ENCODE peak calls at places on chromosomes 7 and 10, in four cellular contexts. One of them, this sample, is unnamed.

GRCh38 chr7:141462958-141463357 is 88.3 kb upstream of the AGK start:
- DNase-seq in ovary: no peak
- DNase-seq in IMR-90: no peak
- DNase-seq in breast epithelium: peak; percentile 20
- DNase-seq in this sample: no peak

GRCh38 chr7:25359471-25360059 is 131.3 kb upstream of the NPVF start:
- DNase-seq in breast epithelium: no peak
- DNase-seq in ovary: no peak
- DNase-seq in IMR-90: no peak
- DNase-seq in this sample: no peak

GRCh38 chr10:107653832-107654287 is 489.4 kb upstream of the SORCS1 start:
- DNase-seq in ovary: no peak
- DNase-seq in breast epithelium: no peak
- DNase-seq in IMR-90: peak; percentile 5
- DNase-seq in this sample: peak; percentile 9

GRCh38 chr10:36256905-36257304 is 614.8 kb upstream of the FZD8 start:
- DNase-seq in breast epithelium: no peak
- DNase-seq in ovary: no peak
- DNase-seq in IMR-90: peak; percentile 41
- DNase-seq in this sample: no peak

GRCh38 chr7:103856929-103857328 is 132.5 kb downstream of the RELN start:
- DNase-seq in ovary: no peak
- DNase-seq in breast epithelium: no peak
- DNase-seq in IMR-90: no peak
- DNase-seq in this sample: no peak

GRCh38 chr7:112853429-112853828 is 63.2 kb upstream of the TMEM168 start:
- DNase-seq in IMR-90: no peak
- DNase-seq in ovary: no peak
- DNase-seq in breast epithelium: no peak
- DNase-seq in this sample: no peak

GRCh38 chr7:50712527-50713356 is 70.0 kb downstream of the GRB10 start:
- DNase-seq in ovary: no peak
- DNase-seq in breast epithelium: no peak
- DNase-seq in IMR-90: no peak
- DNase-seq in this sample: no peak

GRCh38 chr7:73367006-73367405 is 39.0 kb downstream of the FKBP6 start:
- DNase-seq in ovary: no peak
- DNase-seq in IMR-90: no peak
- DNase-seq in breast epithelium: no peak
- DNase-seq in this sample: no peak

GRCh38 chr10:63798599-63799498 is 277.6 kb downstream of the REEP3 start:
- DNase-seq in breast epithelium: peak; percentile 89
- DNase-seq in IMR-90: peak; percentile 78
- DNase-seq in ovary: peak; percentile 28
- DNase-seq in this sample: peak; percentile 54

GRCh38 chr7:38160003-38160571 is 18.0 kb upstream of the STARD3NL start:
- DNase-seq in IMR-90: no peak
- DNase-seq in breast epithelium: no peak
- DNase-seq in ovary: no peak
- DNase-seq in this sample: no peak

GRCh38 chr7:925601-926000 is 28.9 kb downstream of the ADAP1 start:
- DNase-seq in ovary: peak; percentile 18
- DNase-seq in IMR-90: no peak
- DNase-seq in breast epithelium: no peak
- DNase-seq in this sample: peak; percentile 43

GRCh38 chr10:89644691-89644966 is 413 bp downstream of the PANK1 start:
- DNase-seq in breast epithelium: no peak
- DNase-seq in IMR-90: no peak
- DNase-seq in ovary: no peak
- DNase-seq in this sample: no peak

GRCh38 chr7:157077986-157078644 is 60.6 kb upstream of the UBE3C start:
- DNase-seq in IMR-90: no peak
- DNase-seq in ovary: no peak
- DNase-seq in breast epithelium: no peak
- DNase-seq in this sample: no peak

GRCh38 chr7:36532981-36533499 is 143.4 kb downstream of the ANLN start:
- DNase-seq in ovary: no peak
- DNase-seq in breast epithelium: no peak
- DNase-seq in IMR-90: no peak
- DNase-seq in this sample: no peak

GRCh38 chr10:78448994-78449418 is 415.3 kb downstream of the RPS24 start:
- DNase-seq in breast epithelium: no peak
- DNase-seq in IMR-90: no peak
- DNase-seq in ovary: no peak
- DNase-seq in this sample: no peak

GRCh38 chr7:128404143-128404681 is 5.6 kb downstream of the IMPDH1 start:
- DNase-seq in breast epithelium: no peak
- DNase-seq in ovary: no peak
- DNase-seq in IMR-90: no peak
- DNase-seq in this sample: no peak

GRCh38 chr7:134571746-134572461 is 23.0 kb downstream of the AKR1B15 start:
- DNase-seq in breast epithelium: no peak
- DNase-seq in IMR-90: no peak
- DNase-seq in ovary: no peak
- DNase-seq in this sample: no peak

GRCh38 chr10:91380873-91381561 is 29.1 kb upstream of the HECTD2 start:
- DNase-seq in ovary: no peak
- DNase-seq in IMR-90: no peak
- DNase-seq in breast epithelium: peak; percentile 32
- DNase-seq in this sample: no peak

GRCh38 chr10:68462536-68462935 is 9.2 kb downstream of the DNA2 start:
- DNase-seq in ovary: no peak
- DNase-seq in breast epithelium: no peak
- DNase-seq in IMR-90: no peak
- DNase-seq in this sample: no peak

GRCh38 chr10:110413049-110413783 is 84.5 kb upstream of the DUSP5 start:
- DNase-seq in IMR-90: no peak
- DNase-seq in breast epithelium: no peak
- DNase-seq in ovary: no peak
- DNase-seq in this sample: no peak

GRCh38 chr7:159088016-159088865 is 56.4 kb downstream of the VIPR2 start:
- DNase-seq in breast epithelium: no peak
- DNase-seq in ovary: no peak
- DNase-seq in IMR-90: no peak
- DNase-seq in this sample: no peak

GRCh38 chr10:114897593-114897992 is 40.4 kb upstream of the TRUB1 start:
- DNase-seq in IMR-90: no peak
- DNase-seq in ovary: no peak
- DNase-seq in breast epithelium: no peak
- DNase-seq in this sample: no peak

GRCh38 chr7:104272767-104273384 is 55.5 kb upstream of the LHFPL3 start:
- DNase-seq in breast epithelium: no peak
- DNase-seq in IMR-90: peak; percentile 57
- DNase-seq in ovary: no peak
- DNase-seq in this sample: no peak

GRCh38 chr7:112112822-112113255 is 93.4 kb downstream of the DOCK4 start:
- DNase-seq in ovary: peak; percentile 30
- DNase-seq in breast epithelium: peak; percentile 48
- DNase-seq in IMR-90: peak; percentile 54
- DNase-seq in this sample: no peak

GRCh38 chr10:122252805-122253204 is 18.3 kb upstream of the BTBD16 start:
- DNase-seq in IMR-90: no peak
- DNase-seq in breast epithelium: no peak
- DNase-seq in ovary: no peak
- DNase-seq in this sample: no peak

DNA sequence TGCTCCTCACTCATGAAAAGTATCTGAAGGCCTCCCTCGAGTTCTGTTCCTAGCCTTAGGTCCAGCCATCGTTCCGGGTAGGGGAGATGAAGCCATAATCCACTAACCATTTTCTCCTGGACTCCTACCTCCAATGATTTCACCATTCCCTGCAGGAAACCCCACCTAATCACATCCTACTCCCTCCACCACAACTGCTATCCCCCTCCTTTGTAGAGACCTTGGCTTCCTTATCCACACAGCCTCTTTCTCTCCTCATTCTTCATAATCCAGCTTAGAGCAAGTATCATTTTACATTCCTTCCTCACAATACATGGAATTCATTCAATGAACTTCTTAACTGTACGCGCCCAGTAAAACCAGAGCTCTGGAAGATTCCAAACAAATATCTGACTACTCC is 18.7 kb downstream of the HNRNPF start:
- DNase-seq in IMR-90: no peak
- DNase-seq in ovary: no peak
- DNase-seq in breast epithelium: no peak
- DNase-seq in this sample: no peak
- H3K36me3 ChIP-seq in IMR-90: peaks cover 63% of the 10 kb centered on the region
- H3K36me3 ChIP-seq in ovary: no peaks in the 10 kb centered on the region
- H3K36me3 ChIP-seq in breast epithelium: no peaks in the 10 kb centered on the region
- H3K36me3 ChIP-seq in this sample: no peaks in the 10 kb centered on the region

GRCh38 chr10:119342017-119342734 is 134.8 kb downstream of the GRK5 start:
- DNase-seq in ovary: peak; percentile 69
- DNase-seq in IMR-90: peak; percentile 49
- DNase-seq in breast epithelium: no peak
- DNase-seq in this sample: peak; percentile 73
- H3K27ac ChIP-seq in ovary: peak overlapping the region; percentile 59
- H3K27ac ChIP-seq in IMR-90: peak overlapping the region; percentile 7
- H3K27ac ChIP-seq in breast epithelium: no peak overlapping the region
- H3K27ac ChIP-seq in this sample: peak overlapping the region; percentile 58

DNA sequence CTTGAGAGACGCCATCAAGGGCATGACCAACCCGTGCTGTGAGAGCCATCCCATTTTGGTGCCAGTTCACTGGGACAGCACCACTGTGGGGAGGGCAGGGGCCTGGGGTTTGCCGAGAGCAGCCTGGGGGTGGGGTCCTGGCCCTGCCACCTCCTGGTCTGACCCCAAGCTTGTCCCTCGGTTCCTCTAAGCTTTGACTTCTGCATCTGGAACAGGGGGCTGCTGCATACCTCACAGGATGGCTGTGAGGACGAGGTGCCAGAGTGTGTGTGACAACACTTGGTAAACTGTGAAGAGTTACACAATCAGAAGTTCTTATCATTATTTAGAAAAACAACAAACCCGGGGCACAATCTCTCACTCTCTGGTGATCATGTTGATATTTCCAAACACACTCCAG is 89.9 kb downstream of the CRTAC1 start:
- DNase-seq in IMR-90: no peak
- DNase-seq in ovary: no peak
- DNase-seq in breast epithelium: no peak
- DNase-seq in this sample: no peak
- H3K36me3 ChIP-seq in IMR-90: no peaks in the 10 kb centered on the region
- H3K36me3 ChIP-seq in ovary: no peaks in the 10 kb centered on the region
- H3K36me3 ChIP-seq in breast epithelium: no peaks in the 10 kb centered on the region
- H3K36me3 ChIP-seq in this sample: no peaks in the 10 kb centered on the region

DNA sequence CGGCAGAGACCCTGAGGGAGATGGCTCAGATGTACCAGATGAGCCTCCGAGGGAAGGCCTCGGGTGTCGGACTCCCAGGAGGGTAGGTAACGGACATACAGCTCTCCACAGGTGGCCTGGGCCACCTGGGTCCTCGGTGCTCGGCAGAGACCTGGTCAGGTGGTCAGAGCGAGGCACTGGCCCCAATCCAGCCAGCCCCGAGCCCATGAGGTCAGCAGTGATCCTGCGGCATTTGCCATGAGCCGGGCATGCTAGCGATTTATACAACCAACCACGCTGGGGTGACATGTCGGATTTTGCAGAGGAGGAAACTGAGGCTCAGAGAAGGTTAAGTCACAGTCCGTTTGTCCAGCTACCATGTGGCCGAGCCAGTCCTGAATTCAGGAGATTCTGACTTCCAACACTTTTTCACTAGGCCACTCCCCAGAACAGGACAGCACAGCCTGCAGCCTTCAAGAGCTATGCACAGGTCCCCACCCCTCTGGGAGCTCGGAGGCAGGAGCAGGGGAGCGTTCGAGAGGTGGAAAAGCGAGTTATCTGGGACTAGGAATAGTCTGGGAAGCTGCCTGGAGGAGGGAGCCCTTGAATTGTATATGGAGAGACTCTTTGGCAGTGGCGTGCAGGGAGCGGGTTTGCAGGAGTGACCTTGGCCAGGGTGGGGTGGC is 13.5 kb downstream of the LDB3 start:
- DNase-seq in breast epithelium: no peak
- DNase-seq in IMR-90: no peak
- DNase-seq in ovary: peak; percentile 25
- DNase-seq in this sample: no peak
- H3K27ac ChIP-seq in breast epithelium: no peak overlapping the region
- H3K27ac ChIP-seq in IMR-90: no peak overlapping the region
- H3K27ac ChIP-seq in ovary: no peak overlapping the region
- H3K27ac ChIP-seq in this sample: peak overlapping the region; percentile 85

GRCh38 chr7:28811003-28811402 is 147.1 kb downstream of the TRIL start:
- DNase-seq in breast epithelium: no peak
- DNase-seq in IMR-90: peak; percentile 38
- DNase-seq in ovary: no peak
- DNase-seq in this sample: no peak
- H3K36me3 ChIP-seq in breast epithelium: no peaks in the 10 kb centered on the region
- H3K36me3 ChIP-seq in IMR-90: peaks cover 5% of the 10 kb centered on the region
- H3K36me3 ChIP-seq in ovary: no peaks in the 10 kb centered on the region
- H3K36me3 ChIP-seq in this sample: no peaks in the 10 kb centered on the region

GRCh38 chr10:3808689-3809199 is 23.7 kb upstream of the KLF6 start:
- DNase-seq in breast epithelium: no peak
- DNase-seq in ovary: no peak
- DNase-seq in IMR-90: no peak
- DNase-seq in this sample: no peak
- H3K27ac ChIP-seq in breast epithelium: peak overlapping the region; percentile 96
- H3K27ac ChIP-seq in ovary: no peak overlapping the region
- H3K27ac ChIP-seq in IMR-90: no peak overlapping the region
- H3K27ac ChIP-seq in this sample: peak overlapping the region; percentile 81

GRCh38 chr7:130987092-130987491 is 253.1 kb upstream of the KLF14 start:
- DNase-seq in ovary: no peak
- DNase-seq in IMR-90: no peak
- DNase-seq in breast epithelium: no peak
- DNase-seq in this sample: no peak
- H3K36me3 ChIP-seq in ovary: no peaks in the 10 kb centered on the region
- H3K36me3 ChIP-seq in IMR-90: peaks cover 9% of the 10 kb centered on the region
- H3K36me3 ChIP-seq in breast epithelium: no peaks in the 10 kb centered on the region
- H3K36me3 ChIP-seq in this sample: peaks cover 31% of the 10 kb centered on the region

GRCh38 chr10:112385143-112385695 is 11.3 kb downstream of the ACSL5 start:
- DNase-seq in IMR-90: no peak
- DNase-seq in ovary: no peak
- DNase-seq in breast epithelium: no peak
- DNase-seq in this sample: no peak

GRCh38 chr10:112390125-112390703 is 16.3 kb downstream of the ACSL5 start:
- DNase-seq in IMR-90: no peak
- DNase-seq in ovary: no peak
- DNase-seq in breast epithelium: no peak
- DNase-seq in this sample: no peak

GRCh38 chr10:112393341-112393740 is 19.4 kb downstream of the ACSL5 start:
- DNase-seq in breast epithelium: no peak
- DNase-seq in ovary: no peak
- DNase-seq in IMR-90: no peak
- DNase-seq in this sample: no peak

GRCh38 chr10:112389147-112389822 is 15.4 kb downstream of the ACSL5 start:
- DNase-seq in breast epithelium: no peak
- DNase-seq in IMR-90: peak; percentile 77
- DNase-seq in ovary: no peak
- DNase-seq in this sample: peak; percentile 35

DNA sequence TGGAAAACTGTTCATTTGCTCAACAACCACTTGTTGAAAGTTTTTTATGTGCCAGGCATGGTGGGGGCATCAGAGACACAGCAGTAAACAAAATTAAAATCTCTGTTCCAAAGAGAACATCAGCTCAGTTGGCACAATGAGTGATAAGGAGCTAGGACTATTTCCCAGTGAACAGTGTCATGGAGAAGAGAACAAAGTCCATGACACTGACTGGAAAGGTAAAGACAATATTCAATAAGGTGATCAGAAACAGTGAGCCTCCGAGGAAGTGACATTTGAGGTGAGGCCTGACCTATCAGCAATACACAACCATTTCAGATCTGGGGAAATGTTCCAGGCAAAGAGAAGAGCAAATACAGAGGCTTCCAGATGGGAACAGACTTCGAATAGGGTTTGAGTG is 14.6 kb downstream of the ACSL5 start:
- DNase-seq in ovary: no peak
- DNase-seq in IMR-90: no peak
- DNase-seq in breast epithelium: no peak
- DNase-seq in this sample: no peak
- H3K27ac ChIP-seq in ovary: no peak overlapping the region
- H3K27ac ChIP-seq in IMR-90: no peak overlapping the region
- H3K27ac ChIP-seq in breast epithelium: no peak overlapping the region
- H3K27ac ChIP-seq in this sample: peak overlapping the region; percentile 74